ENCODE peak calls at places on chromosomes 16 and 17, in eight cellular contexts. X is ureter; C is HTR-8/SVneo; A is NCI-H345; H is kidney glomerular epithelial cell; I is NCI-H1436 treated with DMSO at 0.1 percent for 48 hours; R is H9; U is naive thymus-derived CD8-positive, alpha-beta T cell. E is an unnamed sample.

GRCh38 chr16:19831678-19832077 is 53.0 kb downstream of the GPRC5B start:
- DNase-seq in X (no peak), C (peak; percentile 66), A (no peak), H (peak; percentile 77), I (no peak), R (no peak), U (no peak), E (no peak)

GRCh38 chr17:75241996-75242460 is 19.4 kb downstream of the GGA3 start:
- DNase-seq in X (no peak), C (no peak), A (no peak), H (no peak), I (no peak), R (no peak), U (no peak), E (no peak)

GRCh38 chr16:3065069-3065741 is at the start of gene IL32:
- DNase-seq in X (no peak), C (peak; percentile 60), A (no peak), H (peak; percentile 83), I (no peak), R (no peak), U (peak; percentile 58), E (peak; percentile 35)

GRCh38 chr16:67801889-67802288 is 4.5 kb downstream of the RANBP10 start:
- DNase-seq in X (no peak), C (no peak), A (no peak), H (no peak), I (no peak), R (no peak), U (no peak), E (no peak)

GRCh38 chr16:52537463-52537862 is 9.5 kb downstream of the TOX3 start:
- DNase-seq in X (no peak), C (no peak), A (no peak), H (no peak), I (no peak), R (no peak), U (no peak), E (no peak)

GRCh38 chr17:306116-306515 is 46.5 kb downstream of the RPH3AL start:
- DNase-seq in X (no peak), C (no peak), A (no peak), H (no peak), I (no peak), R (no peak), U (no peak), E (no peak)

GRCh38 chr16:16007743-16008111 is 58.3 kb downstream of the ABCC1 start:
- DNase-seq in X (no peak), C (no peak), A (no peak), H (no peak), I (no peak), R (no peak), U (no peak), E (no peak)

GRCh38 chr16:84500531-84500930 is 3.9 kb downstream of the MEAK7 start:
- DNase-seq in X (no peak), C (no peak), A (no peak), H (no peak), I (no peak), R (no peak), U (no peak), E (no peak)

GRCh38 chr17:63349478-63350000 is 96.6 kb downstream of the CYB561 start:
- DNase-seq in X (no peak), C (no peak), A (no peak), H (peak; percentile 88), I (no peak), R (no peak), U (no peak), E (peak; percentile 4)

E was measured in NCI-H69.